ENCODE peak calls at places on chromosomes 6 and 20, in seven cellular contexts. Q is adrenal gland, R is tibial nerve, G is lung, W is IMR-90, N is astrocyte, T is left lung. B is an unnamed sample.

GRCh38 chr20:38298768-38299288 is 5.1 kb upstream of the BPI start:
- DNase-seq in T (no peak), G (peak; percentile 77), Q (peak; percentile 66), R (peak; percentile 72), N (no peak), W (peak; percentile 48), B (peak; percentile 91)

GRCh38 chr6:38968702-38969149 is 79.9 kb upstream of the GLP1R start:
- DNase-seq in G (no peak), N (no peak), T (no peak), W (no peak), R (no peak), Q (no peak), B (no peak)

GRCh38 chr20:1467082-1467354 is 369 bp upstream of the NSFL1C start:
- DNase-seq in N (no peak), T (no peak), W (no peak), Q (no peak), R (no peak), G (no peak), B (no peak)

GRCh38 chr20:63126876-63127699 is 88.8 kb downstream of the YTHDF1 start:
- DNase-seq in Q (peak; percentile 10), T (no peak), N (no peak), W (no peak), G (no peak), R (no peak), B (no peak)

GRCh38 chr6:96015321-96015790 is 418 bp upstream of the FUT9 start:
- DNase-seq in N (no peak), Q (no peak), W (no peak), R (no peak), G (no peak), T (peak; percentile 65), B (no peak)

GRCh38 chr6:102114402-102114801 is 720.9 kb downstream of the GRIK2 start:
- DNase-seq in T (no peak), W (no peak), N (no peak), Q (no peak), G (no peak), R (no peak), B (no peak)

GRCh38 chr20:47438464-47439381 is 63.0 kb upstream of the NCOA3 start:
- DNase-seq in R (no peak), W (no peak), T (no peak), N (peak; percentile 57), G (peak; percentile 52), Q (no peak), B (no peak)

GRCh38 chr6:428047-428608 is 36.6 kb downstream of the IRF4 start:
- DNase-seq in T (no peak), G (no peak), W (no peak), Q (no peak), N (no peak), R (no peak), B (no peak)

GRCh38 chr20:51014797-51015722 is 7.8 kb downstream of the KCNG1 start:
- DNase-seq in W (peak; percentile 73), G (no peak), T (no peak), R (no peak), Q (peak; percentile 42), N (peak; percentile 30), B (peak; percentile 31)

GRCh38 chr6:26594730-26595632 is 1.8 kb upstream of the ABT1 start:
- DNase-seq in N (peak; percentile 64), G (no peak), Q (no peak), T (no peak), W (peak; percentile 86), R (no peak), B (peak; percentile 52)

GRCh38 chr20:17969276-17969883 is 562 bp downstream of the MGME1 start:
- DNase-seq in T (no peak), W (no peak), N (no peak), Q (peak; percentile 56), R (no peak), G (no peak), B (no peak)

GRCh38 chr20:43988867-43989266 is 74.2 kb downstream of the TOX2 start:
- DNase-seq in R (no peak), Q (no peak), T (no peak), W (peak; percentile 55), G (no peak), N (peak; percentile 44), B (no peak)

GRCh38 chr6:49497308-49497707 is 2.4 kb upstream of the GLYATL3 start:
- DNase-seq in R (no peak), N (no peak), Q (no peak), T (no peak), W (no peak), G (no peak), B (no peak)

GRCh38 chr20:10242166-10242565 is 23.5 kb downstream of the SNAP25 start:
- DNase-seq in G (no peak), R (no peak), Q (no peak), W (no peak), T (no peak), N (no peak), B (no peak)

GRCh38 chr20:39767352-39767751 is 805.2 kb downstream of the DHX35 start:
- DNase-seq in R (no peak), T (no peak), N (no peak), Q (no peak), G (no peak), W (no peak), B (no peak)

GRCh38 chr20:17327185-17327780 is 100.4 kb downstream of the PCSK2 start:
- DNase-seq in G (no peak), R (no peak), T (peak; percentile 68), N (no peak), Q (no peak), W (no peak), B (no peak)

GRCh38 chr20:17624070-17624469 is 54.2 kb downstream of the DSTN start:
- DNase-seq in R (peak; percentile 6), G (no peak), T (peak; percentile 23), N (no peak), W (no peak), Q (peak; percentile 8), B (peak; percentile 12)

GRCh38 chr20:61766921-61767610 is 298.6 kb downstream of the TAF4 start:
- DNase-seq in R (no peak), Q (no peak), G (no peak), N (no peak), T (peak; percentile 70), W (no peak), B (no peak)

GRCh38 chr6:157811476-157812173 is 11.4 kb upstream of the SNX9 start:
- DNase-seq in R (no peak), W (peak; percentile 41), T (no peak), G (no peak), Q (peak; percentile 55), N (peak; percentile 22), B (no peak)

GRCh38 chr20:51470907-51471411 is 71.6 kb downstream of the NFATC2 start:
- DNase-seq in R (no peak), W (no peak), T (no peak), N (no peak), Q (no peak), G (no peak), B (no peak)

GRCh38 chr20:62624719-62625455 is 17.4 kb upstream of the SLCO4A1 start:
- DNase-seq in N (no peak), W (no peak), G (no peak), T (peak; percentile 83), Q (no peak), R (peak; percentile 54), B (no peak)

GRCh38 chr20:33490023-33490933 is at the start of gene CBFA2T2:
- DNase-seq in R (peak; percentile 33), G (no peak), W (peak; percentile 55), N (peak; percentile 45), T (no peak), Q (peak; percentile 66), B (peak; percentile 62)

GRCh38 chr20:59004493-59004762 is 2.6 kb downstream of the CTSZ start:
- DNase-seq in R (peak; percentile 35), G (no peak), Q (peak; percentile 51), W (no peak), N (no peak), T (peak; percentile 91), B (no peak)

GRCh38 chr6:152091851-152092341 is 284.4 kb downstream of the ESR1 start:
- DNase-seq in R (no peak), T (no peak), G (no peak), N (peak; percentile 73), W (peak; percentile 38), Q (no peak), B (no peak)

GRCh38 chr20:64238115-64238825 is 17.3 kb upstream of the PCMTD2 start:
- DNase-seq in T (no peak), W (no peak), Q (no peak), G (no peak), N (no peak), R (no peak), B (no peak)

DNA sequence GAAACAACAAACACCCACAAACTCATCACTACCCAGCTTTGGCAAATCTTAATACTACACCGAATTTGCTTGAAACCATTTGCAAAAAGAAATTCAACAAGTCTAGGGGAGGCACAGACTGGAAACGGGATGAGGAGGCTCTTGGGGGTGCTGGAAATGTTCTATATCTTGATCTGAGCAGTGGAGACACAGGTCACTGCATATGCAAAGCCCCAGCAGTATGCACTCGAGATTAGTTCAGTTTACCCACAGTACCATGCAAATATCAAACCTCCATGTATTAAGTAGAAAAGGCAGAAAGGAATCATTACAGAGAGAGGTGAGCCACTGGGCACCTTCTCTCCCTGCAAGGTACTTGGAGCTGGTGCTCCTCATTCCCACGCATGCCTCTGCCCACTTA is 75.9 kb downstream of the PREX1 start:
- DNase-seq in Q (no peak), G (no peak), T (no peak), W (no peak), R (no peak), N (no peak), B (no peak)
- H3K4me1 ChIP-seq in Q (peaks cover 10% of the 10 kb centered on the region), G (no peaks in the 10 kb centered on the region), T (no peaks in the 10 kb centered on the region), W (no peaks in the 10 kb centered on the region), R (no peaks in the 10 kb centered on the region), N (peaks cover 6% of the 10 kb centered on the region), B (no peaks in the 10 kb centered on the region)

DNA sequence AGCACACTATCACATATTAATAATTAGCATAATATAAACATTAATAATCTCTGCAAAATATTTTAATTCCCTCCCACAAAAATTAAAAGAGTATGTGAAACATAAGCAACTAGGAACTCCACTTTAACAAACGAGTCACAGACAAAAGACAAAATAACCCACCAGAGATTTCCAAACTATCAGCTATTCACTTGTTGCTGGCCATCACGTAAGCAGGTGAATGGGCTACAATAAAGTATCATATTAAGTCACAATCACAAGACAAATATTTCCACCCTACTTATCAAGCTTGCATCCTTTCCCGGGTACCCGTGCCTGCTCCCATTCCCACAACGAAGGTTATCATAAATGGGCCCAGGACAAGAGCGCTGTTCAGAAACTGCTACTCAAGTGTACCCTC is 2.5 kb downstream of the HDAC2 start:
- DNase-seq in W (no peak), G (no peak), N (no peak), T (no peak), Q (no peak), R (no peak), B (no peak)
- H3K4me3 ChIP-seq in W (peak overlapping the region; percentile 47), G (no peak overlapping the region), N (peak overlapping the region; percentile 82), T (no peak overlapping the region), Q (no peak overlapping the region), R (no peak overlapping the region), B (no peak overlapping the region)

DNA sequence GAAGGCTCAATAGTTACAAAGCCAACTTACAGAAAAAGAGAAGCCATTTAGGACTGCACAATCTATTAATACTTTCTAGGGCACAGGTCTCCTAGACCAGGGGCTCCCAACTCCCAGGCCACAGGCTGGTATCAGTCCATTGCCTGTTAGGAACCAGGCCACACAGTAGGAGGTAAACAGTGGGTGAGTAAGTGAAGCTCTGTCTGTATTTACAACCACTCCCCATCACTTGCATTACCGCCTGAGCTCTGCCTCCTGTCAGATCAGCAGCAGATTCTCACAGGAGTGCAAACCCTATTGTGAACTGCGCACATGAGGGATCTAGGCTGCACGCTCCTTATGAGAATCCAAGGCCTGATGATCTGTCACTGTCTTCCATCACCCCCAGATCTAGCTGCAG is 22.5 kb downstream of the TRAF3IP2 start:
- DNase-seq in N (no peak), Q (no peak), R (no peak), G (no peak), W (no peak), T (no peak), B (no peak)
- H3K4me1 ChIP-seq in N (peaks cover 5% of the 10 kb centered on the region), Q (peaks cover 15% of the 10 kb centered on the region), R (no peaks in the 10 kb centered on the region), G (peaks cover 2% of the 10 kb centered on the region), W (peaks cover 15% of the 10 kb centered on the region), T (peaks cover 17% of the 10 kb centered on the region), B (peaks cover 1% of the 10 kb centered on the region)

GRCh38 chr6:87420360-87420759 is 12.6 kb downstream of the CFAP206 start:
- DNase-seq in N (no peak), R (no peak), W (no peak), G (no peak), Q (no peak), T (no peak), B (no peak)
- H3K4me3 ChIP-seq in N (no peak overlapping the region), R (no peak overlapping the region), W (no peak overlapping the region), G (no peak overlapping the region), Q (no peak overlapping the region), T (no peak overlapping the region), B (no peak overlapping the region)